ENCODE peak calls at places on chromosomes 6 and 20, in six cellular contexts. Y is A549; O is iPS DF 6.9; K is activated naive CD4-positive, alpha-beta T cell treated with anti-CD3 and anti-CD28 coated beads, Interleukin-2, amount 50 U/mL, for 72 hours; X is GM20000; W is stimulated activated naive CD4-positive, alpha-beta T cell treated with Interleukin-2 at 50 U/mL for 16 hours. T is an unnamed sample.

GRCh38 chr20:24863356-24863755 is 85.7 kb upstream of the CST7 start:
- DNase-seq in W (no peak), K (no peak), X (no peak), O (no peak), Y (no peak), T (no peak)

GRCh38 chr6:127921982-127922381 is 21.1 kb upstream of the THEMIS start:
- DNase-seq in W (no peak), K (no peak), X (no peak), Y (no peak), O (no peak), T (no peak)

GRCh38 chr6:141110486-141110885 is 1022.2 kb upstream of the GJE1 start:
- DNase-seq in K (no peak), X (no peak), O (no peak), Y (no peak), W (no peak), T (no peak)

GRCh38 chr6:56899311-56899710 is 55.6 kb upstream of the BEND6 start:
- DNase-seq in W (no peak), K (no peak), X (no peak), Y (no peak), O (no peak), T (no peak)

GRCh38 chr20:24199493-24199892 is 210.9 kb upstream of the GGTLC1 start:
- DNase-seq in X (no peak), K (no peak), Y (no peak), W (no peak), O (no peak), T (no peak)

GRCh38 chr6:159874475-159874874 is 16.3 kb upstream of the MAS1 start:
- DNase-seq in X (no peak), W (no peak), Y (no peak), O (no peak), K (no peak), T (no peak)

GRCh38 chr6:101088594-101088993 is 207.5 kb upstream of the ASCC3 start:
- DNase-seq in O (no peak), X (no peak), K (no peak), Y (no peak), W (no peak), T (no peak)

GRCh38 chr20:19823971-19824370 is 65.9 kb downstream of the RIN2 start:
- DNase-seq in Y (no peak), K (no peak), W (no peak), O (no peak), X (no peak), T (no peak)

GRCh38 chr6:136547871-136548270 is 2.4 kb downstream of the MAP7 start:
- DNase-seq in K (no peak), W (no peak), X (no peak), O (no peak), Y (no peak), T (no peak)

GRCh38 chr6:42783177-42783875 is 1.5 kb downstream of the BICRAL start:
- DNase-seq in O (no peak), K (peak; percentile 77), X (peak; percentile 82), Y (peak; percentile 70), W (peak; percentile 66), T (peak; percentile 96)

GRCh38 chr6:41039060-41039998 is at the start of gene UNC5CL:
- DNase-seq in Y (peak; percentile 46), X (peak; percentile 75), W (peak; percentile 30), K (peak; percentile 70), O (peak; percentile 60), T (peak; percentile 40)

GRCh38 chr20:19520261-19520660 is 237.8 kb upstream of the RIN2 start:
- DNase-seq in Y (no peak), X (no peak), W (no peak), K (no peak), O (no peak), T (no peak)

GRCh38 chr6:6610031-6610591 is 21.6 kb downstream of the LY86 start:
- DNase-seq in X (peak; percentile 86), Y (no peak), K (no peak), O (no peak), W (no peak), T (peak; percentile 57)

GRCh38 chr6:45650527-45651135 is 272.9 kb upstream of the SUPT3H start:
- DNase-seq in Y (peak; percentile 60), X (no peak), O (no peak), K (no peak), W (no peak), T (no peak)

GRCh38 chr20:43715511-43715910 is 11.3 kb downstream of the GTSF1L start:
- DNase-seq in O (no peak), Y (no peak), W (no peak), X (no peak), K (no peak), T (no peak)

GRCh38 chr6:7974932-7975763 is 64.6 kb upstream of the TXNDC5 start:
- DNase-seq in O (no peak), Y (peak; percentile 93), K (no peak), W (no peak), X (no peak), T (no peak)

GRCh38 chr6:45415315-45415714 is 37.6 kb upstream of the SUPT3H start:
- DNase-seq in Y (no peak), X (no peak), O (no peak), K (no peak), W (no peak), T (no peak)

GRCh38 chr6:128638817-128639216 is 118.4 kb upstream of the PTPRK start:
- DNase-seq in K (no peak), W (no peak), X (no peak), Y (no peak), O (no peak), T (no peak)

GRCh38 chr6:170229396-170229795 is 61.5 kb downstream of the DLL1 start:
- DNase-seq in X (no peak), W (no peak), O (no peak), Y (no peak), K (no peak), T (no peak)

GRCh38 chr20:32597714-32598113 is 12.6 kb upstream of the NOL4L start:
- DNase-seq in W (no peak), X (no peak), Y (no peak), O (no peak), K (no peak), T (no peak)

GRCh38 chr6:117555882-117556498 is 46.3 kb downstream of the GOPC start:
- DNase-seq in X (peak; percentile 33), W (peak; percentile 31), Y (no peak), O (no peak), K (peak; percentile 65), T (peak; percentile 48)

GRCh38 chr6:85077098-85077497 is 312.7 kb upstream of the TBX18 start:
- DNase-seq in Y (no peak), K (no peak), O (no peak), W (no peak), X (no peak), T (no peak)

GRCh38 chr20:25006431-25007167 is 14.0 kb upstream of the APMAP start:
- DNase-seq in K (no peak), W (no peak), Y (no peak), X (no peak), O (no peak), T (no peak)

GRCh38 chr6:156543431-156543830 is 233.7 kb upstream of the ARID1B start:
- DNase-seq in Y (no peak), X (no peak), O (no peak), K (no peak), W (no peak), T (no peak)

T was measured in memory B cell.